ENCODE peak calls at places on chromosomes 7 and 10, in six cellular contexts. Y, B, X, D, Z and M are unnamed samples.

GRCh38 chr10:121791761-121792160 is 136.1 kb downstream of the ATE1 start:
- DNase-seq in Y (peak), B (no peak), X (no peak), D (no peak), Z (peak), M (no peak)

GRCh38 chr7:157699357-157700013 is 362.7 kb downstream of the DNAJB6 start:
- DNase-seq in Y (no peak), B (no peak), X (no peak), D (no peak), Z (no peak), M (no peak)

GRCh38 chr10:43235070-43235900 is 31.6 kb downstream of the RASGEF1A start:
- DNase-seq in Y (no peak), B (no peak), X (no peak), D (peak), Z (no peak), M (no peak)

GRCh38 chr7:30770936-30771858 is at the start of gene MINDY4:
- DNase-seq in Y (peak), B (peak), X (peak), D (peak), Z (no peak), M (peak)

GRCh38 chr7:16747095-16747494 is 6.5 kb upstream of the TSPAN13 start:
- DNase-seq in Y (no peak), B (no peak), X (no peak), D (no peak), Z (no peak), M (no peak)

GRCh38 chr10:113221756-113222168 is 271.7 kb downstream of the TCF7L2 start:
- DNase-seq in Y (peak), B (no peak), X (no peak), D (no peak), Z (peak), M (no peak)

GRCh38 chr10:86348321-86349210 is 18.0 kb downstream of the GRID1 start:
- DNase-seq in Y (peak), B (no peak), X (no peak), D (no peak), Z (no peak), M (no peak)

GRCh38 chr7:98760201-98760651 is 109.6 kb downstream of the TMEM130 start:
- DNase-seq in Y (no peak), B (no peak), X (no peak), D (no peak), Z (no peak), M (no peak)

GRCh38 chr7:20561466-20561865 is 54.0 kb upstream of the ABCB5 start:
- DNase-seq in Y (no peak), B (no peak), X (no peak), D (no peak), Z (no peak), M (no peak)

GRCh38 chr7:37112882-37113281 is 335.8 kb downstream of the ELMO1 start:
- DNase-seq in Y (no peak), B (no peak), X (no peak), D (no peak), Z (no peak), M (no peak)

GRCh38 chr7:106176414-106177294 is 64.5 kb upstream of the SYPL1 start:
- DNase-seq in Y (peak), B (peak), X (peak), D (peak), Z (no peak), M (peak)

GRCh38 chr7:1531263-1531978 is 919 bp downstream of the MAFK start:
- DNase-seq in Y (peak), B (no peak), X (peak), D (peak), Z (no peak), M (no peak)

GRCh38 chr7:108045154-108045553 is 42.2 kb upstream of the LAMB1 start:
- DNase-seq in Y (peak), B (no peak), X (no peak), D (no peak), Z (no peak), M (no peak)

GRCh38 chr10:93541402-93542357 is 24.8 kb upstream of the FFAR4 start:
- DNase-seq in Y (peak), B (no peak), X (peak), D (peak), Z (no peak), M (no peak)

GRCh38 chr10:89207181-89207800 is at the start of gene CH25H:
- DNase-seq in Y (peak), B (peak), X (peak), D (peak), Z (no peak), M (no peak)

GRCh38 chr7:3168370-3168769 is 124.7 kb upstream of the CARD11 start:
- DNase-seq in Y (no peak), B (no peak), X (no peak), D (peak), Z (no peak), M (no peak)

GRCh38 chr7:100003711-100004661 is 11.4 kb upstream of the ZKSCAN1 start:
- DNase-seq in Y (peak), B (no peak), X (no peak), D (peak), Z (no peak), M (no peak)

GRCh38 chr10:110226555-110226925 is 19.1 kb downstream of the MXI1 start:
- DNase-seq in Y (peak), B (peak), X (peak), D (peak), Z (peak), M (peak)

GRCh38 chr7:47579458-47579857 is 2.5 kb downstream of the TNS3 start:
- DNase-seq in Y (no peak), B (no peak), X (no peak), D (no peak), Z (no peak), M (no peak)

GRCh38 chr10:87842220-87842641 is 21.1 kb downstream of the KLLN start:
- DNase-seq in Y (peak), B (no peak), X (no peak), D (peak), Z (peak), M (no peak)

GRCh38 chr7:55534262-55534915 is 37.9 kb downstream of the VOPP1 start:
- DNase-seq in Y (peak), B (peak), X (peak), D (no peak), Z (peak), M (no peak)

GRCh38 chr7:99557196-99557607 is 1.2 kb upstream of the ZNF655 start:
- DNase-seq in Y (no peak), B (no peak), X (no peak), D (no peak), Z (no peak), M (no peak)

GRCh38 chr10:536371-536925 is 153.0 kb downstream of the DIP2C start:
- DNase-seq in Y (no peak), B (no peak), X (no peak), D (no peak), Z (no peak), M (no peak)

GRCh38 chr10:95729323-95730055 is 26.5 kb upstream of the ENTPD1 start:
- DNase-seq in Y (no peak), B (no peak), X (no peak), D (no peak), Z (no peak), M (no peak)